ENCODE peak calls at places on chromosomes 12 and 14, in four cellular contexts. P, G, R and N are unnamed samples.

GRCh38 chr14:102374264-102374663 is 11.5 kb downstream of the TECPR2 start:
- DNase-seq in P (no peak), G (no peak), R (no peak), N (no peak)

GRCh38 chr14:56949828-56950227 is 139.5 kb upstream of the OTX2 start:
- DNase-seq in P (no peak), G (no peak), R (no peak), N (no peak)

GRCh38 chr14:63650336-63650952 is 8.8 kb upstream of the WDR89 start:
- DNase-seq in P (no peak), G (no peak), R (no peak), N (no peak)

GRCh38 chr14:50920482-50921225 is 23.6 kb downstream of the PYGL start:
- DNase-seq in P (no peak), G (no peak), R (no peak), N (no peak)

GRCh38 chr14:44652640-44653039 is 145.6 kb upstream of the FSCB start:
- DNase-seq in P (no peak), G (no peak), R (no peak), N (no peak)

GRCh38 chr14:74518221-74518620 is 24.7 kb downstream of the ISCA2 start:
- DNase-seq in P (no peak), G (no peak), R (no peak), N (no peak)

GRCh38 chr14:50762001-50762930 is 68.7 kb downstream of the NIN start:
- DNase-seq in P (no peak), G (no peak), R (no peak), N (no peak)

GRCh38 chr12:7144414-7145120 is 14.4 kb downstream of the CLSTN3 start:
- DNase-seq in P (no peak), G (no peak), R (no peak), N (no peak)

GRCh38 chr14:64198486-64198885 is 95.7 kb downstream of the ESR2 start:
- DNase-seq in P (no peak), G (no peak), R (no peak), N (no peak)

GRCh38 chr14:95374262-95374997 is 54.7 kb upstream of the CLMN start:
- DNase-seq in P (no peak), G (no peak), R (no peak), N (no peak)

GRCh38 chr14:54568821-54569591 is 2.1 kb downstream of the SAMD4A start:
- DNase-seq in P (no peak), G (no peak), R (no peak), N (no peak)

GRCh38 chr12:113049976-113050742 is 6.4 kb upstream of the DTX1 start:
- DNase-seq in P (peak), G (peak), R (peak), N (no peak)

GRCh38 chr12:120640840-120641833 is 711 bp downstream of the CABP1 start:
- DNase-seq in P (peak), G (peak), R (peak), N (no peak)

GRCh38 chr14:104386281-104386841 is 193.2 kb upstream of the C14orf180 start:
- DNase-seq in P (peak), G (no peak), R (peak), N (no peak)

GRCh38 chr12:78331764-78332163 is 501.1 kb downstream of the NAV3 start:
- DNase-seq in P (no peak), G (no peak), R (no peak), N (no peak)

GRCh38 chr14:58428011-58428807 is 690 bp downstream of the KIAA0586 start:
- DNase-seq in P (no peak), G (peak), R (no peak), N (no peak)

GRCh38 chr12:12985817-12986408 is 14.2 kb downstream of the HEBP1 start:
- DNase-seq in P (peak), G (peak), R (peak), N (no peak)

GRCh38 chr14:79534703-79535353 is 676.5 kb downstream of the DIO2 start:
- DNase-seq in P (no peak), G (no peak), R (no peak), N (no peak)

GRCh38 chr14:43587183-43587582 is 919.9 kb downstream of the FSCB start:
- DNase-seq in P (peak), G (no peak), R (peak), N (no peak)

GRCh38 chr12:91367234-91367849 is 184.7 kb upstream of the DCN start:
- DNase-seq in P (no peak), G (no peak), R (no peak), N (no peak)

GRCh38 chr12:51851408-51852097 is 3.0 kb upstream of the FIGNL2 start:
- DNase-seq in P (no peak), G (no peak), R (no peak), N (no peak)

GRCh38 chr14:49972199-49972671 is 79.4 kb downstream of the ARF6 start:
- DNase-seq in P (no peak), G (no peak), R (no peak), N (no peak)

GRCh38 chr12:131539381-131539780 is 171.5 kb upstream of the SFSWAP start:
- DNase-seq in P (no peak), G (no peak), R (no peak), N (no peak)

GRCh38 chr12:67269632-67270578 is 747 bp downstream of the CAND1 start:
- DNase-seq in P (peak), G (peak), R (peak), N (no peak)

GRCh38 chr12:90062799-90063198 is 354.2 kb upstream of the ATP2B1 start:
- DNase-seq in P (no peak), G (no peak), R (no peak), N (no peak)

GRCh38 chr12:103455020-103455763 is 40.6 kb downstream of the C12orf42 start:
- DNase-seq in P (no peak), G (no peak), R (no peak), N (no peak)

GRCh38 chr12:95102916-95103671 is 29.7 kb upstream of the NR2C1 start:
- DNase-seq in P (no peak), G (no peak), R (no peak), N (no peak)

GRCh38 chr14:96637521-96637920 is 135.3 kb downstream of the PAPOLA start:
- DNase-seq in P (no peak), G (no peak), R (no peak), N (peak)

GRCh38 chr12:89895591-89895990 is 187.0 kb upstream of the ATP2B1 start:
- DNase-seq in P (no peak), G (no peak), R (no peak), N (no peak)

DNA sequence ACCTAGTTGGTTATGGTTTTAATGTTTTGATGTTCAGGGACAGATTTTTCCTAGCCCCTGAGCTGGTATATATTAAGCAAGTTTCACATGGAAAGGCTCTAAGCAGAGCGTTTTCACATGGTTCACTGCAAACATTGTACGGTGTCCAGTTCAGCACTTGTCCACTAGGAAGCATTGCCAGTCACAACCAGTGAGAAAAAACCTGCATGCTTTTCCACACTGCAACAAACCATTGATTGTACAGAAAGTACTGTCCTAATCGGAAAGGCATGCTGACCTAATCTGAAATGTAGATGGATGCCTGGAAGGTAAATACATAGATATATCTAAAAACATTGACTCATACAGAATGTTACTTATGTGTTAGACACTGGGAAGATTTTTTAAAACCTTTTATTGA is 25.0 kb upstream of the NPAS3 start:
- DNase-seq in P (no peak), G (no peak), R (no peak), N (no peak)
- TF ChIP-seq CTCF in P (no peak), G (no peak), R (no peak), N (no peak)

DNA sequence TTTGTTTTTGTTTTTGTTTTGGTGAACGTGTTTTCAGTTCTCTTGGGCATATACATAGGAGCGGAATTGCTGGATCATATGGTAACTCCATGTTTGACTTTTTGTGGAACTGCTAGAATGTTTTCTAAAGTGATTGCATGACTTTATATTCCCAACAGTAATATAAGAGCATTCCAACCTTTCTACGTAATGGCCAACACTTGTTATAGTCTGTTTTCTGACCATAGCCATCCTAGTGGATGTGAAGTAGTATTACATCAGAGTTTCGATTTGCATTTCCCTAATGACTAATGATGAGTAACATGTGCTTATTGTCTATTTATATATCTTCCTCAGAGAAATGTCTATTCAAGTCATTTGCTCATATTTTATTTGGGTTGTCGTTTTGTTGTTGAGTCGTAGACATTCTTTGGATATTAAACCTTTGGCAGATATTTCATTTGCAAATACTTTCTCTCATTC is 268.7 kb downstream of the AEBP2 start:
- DNase-seq in P (no peak), G (no peak), R (no peak), N (no peak)
- TF ChIP-seq CTCF in P (peak), G (peak), R (no peak), N (no peak)

GRCh38 chr14:67335781-67336180 is 23.8 kb downstream of the ATP6V1D start:
- DNase-seq in P (no peak), G (peak), R (no peak), N (no peak)
- TF ChIP-seq CTCF in P (peak), G (peak), R (peak), N (no peak)

DNA sequence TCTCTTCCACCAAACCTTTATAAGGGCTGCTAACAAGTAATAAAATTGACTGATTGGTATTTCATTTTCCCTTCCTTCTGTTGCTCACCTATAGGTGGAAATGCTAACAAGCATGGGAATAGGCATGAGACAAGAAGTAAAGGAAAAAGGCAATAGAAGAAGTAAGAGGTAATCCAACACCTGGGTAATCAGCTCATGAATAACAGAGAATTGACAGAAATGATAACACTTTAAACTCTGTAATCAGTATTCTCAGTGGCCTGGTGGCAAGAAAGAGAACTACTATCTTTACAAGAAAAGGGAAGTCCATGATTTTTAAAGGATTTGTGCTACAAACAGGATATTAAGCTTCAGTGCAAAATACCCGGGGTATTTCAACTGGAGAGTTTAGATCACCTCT is 737.8 kb downstream of the RERGL start:
- DNase-seq in P (no peak), G (no peak), R (no peak), N (no peak)
- TF ChIP-seq CTCF in P (peak), G (peak), R (no peak), N (no peak)

DNA sequence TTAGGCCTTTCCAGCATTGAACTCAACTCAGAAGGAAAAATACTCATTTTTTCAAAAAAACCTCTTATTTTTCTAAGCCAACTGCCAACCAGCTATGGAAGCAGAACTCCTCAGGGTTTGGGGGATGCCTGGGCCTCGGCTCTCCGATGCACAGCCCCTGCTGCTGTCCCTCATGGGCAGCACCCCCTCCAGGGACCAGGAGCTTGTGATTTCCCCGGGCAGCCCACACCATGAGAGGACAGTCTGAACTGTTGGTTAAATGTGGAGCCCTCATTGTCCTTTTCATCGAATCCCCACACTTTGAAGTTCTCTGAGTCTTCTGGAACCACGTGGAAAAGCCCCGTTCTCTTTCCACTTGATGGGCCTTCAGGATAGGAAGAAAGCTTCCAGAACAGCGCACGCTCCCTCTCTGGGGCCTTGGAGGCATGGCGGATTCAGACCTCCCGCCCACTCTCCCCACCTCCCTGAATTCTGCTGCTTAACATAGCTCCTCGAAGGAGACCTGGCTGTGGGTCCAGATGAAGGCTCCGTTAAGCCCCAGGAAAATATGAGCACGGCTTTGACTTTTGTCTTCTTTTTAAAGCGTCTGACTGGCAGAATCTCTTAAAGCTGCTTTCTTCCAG is 156.6 kb downstream of the CALM1 start:
- DNase-seq in P (no peak), G (no peak), R (no peak), N (no peak)
- TF ChIP-seq CTCF in P (peak), G (no peak), R (no peak), N (no peak)

GRCh38 chr12:48157016-48157888 is at the start of gene ASB8:
- DNase-seq in P (peak), G (peak), R (peak), N (peak)
- TF ChIP-seq CTCF in P (peak), G (no peak), R (no peak), N (no peak)